ENCODE peak calls at places on chromosomes 4 and X, in eight cellular contexts. U is DND-41; R is head of caudate nucleus; W is CD4-positive, alpha-beta T cell; A is PC-3; H is fibroblast of lung; L is ACHN; S is AG09319. P is an unnamed sample.

GRCh38 chrX:136147320-136147901 is at the start of gene FHL1:
- DNase-seq in H (peak; percentile 39), R (peak; percentile 64), A (peak; percentile 40), W (peak; percentile 58), S (no peak), U (peak; percentile 63), L (peak; percentile 25), P (peak; percentile 40)

GRCh38 chrX:994780-995179 is 217.7 kb downstream of the CRLF2 start:
- DNase-seq in A (no peak), R (no peak), U (no peak), W (no peak), H (no peak), L (no peak), S (no peak), P (no peak)

GRCh38 chr4:109410776-109411175 is 22.8 kb upstream of the SEC24B start:
- DNase-seq in A (peak; percentile 17), S (no peak), U (no peak), R (no peak), H (no peak), W (no peak), L (no peak), P (no peak)

GRCh38 chr4:102637391-102637790 is 123.4 kb downstream of the MANBA start:
- DNase-seq in S (no peak), A (no peak), U (no peak), R (no peak), W (no peak), H (no peak), L (no peak), P (no peak)

GRCh38 chrX:39559229-39559628 is 538.5 kb downstream of the BCOR start:
- DNase-seq in H (no peak), S (no peak), R (no peak), U (no peak), A (peak; percentile 7), L (no peak), W (no peak), P (no peak)

GRCh38 chr4:47040828-47041227 is 9.5 kb downstream of the GABRB1 start:
- DNase-seq in R (no peak), U (no peak), A (no peak), S (no peak), W (no peak), H (no peak), L (no peak), P (no peak)

GRCh38 chr4:118981171-118981838 is 92.7 kb downstream of the SYNPO2 start:
- DNase-seq in U (no peak), W (no peak), A (no peak), H (peak; percentile 5), R (no peak), S (no peak), L (no peak), P (no peak)

GRCh38 chrX:115901241-115901640 is 269.3 kb upstream of the AGTR2 start:
- DNase-seq in A (no peak), U (no peak), H (no peak), L (no peak), R (no peak), S (no peak), W (no peak), P (no peak)

GRCh38 chr4:61541474-61541873 is 341.3 kb downstream of the ADGRL3 start:
- DNase-seq in H (no peak), U (no peak), L (no peak), A (peak; percentile 60), S (no peak), W (no peak), R (no peak), P (peak; percentile 41)

GRCh38 chrX:10554612-10555270 is 65.6 kb downstream of the MID1 start:
- DNase-seq in R (no peak), W (no peak), L (no peak), U (no peak), S (no peak), H (no peak), A (no peak), P (no peak)

GRCh38 chr4:153649572-153649991 is 34.5 kb upstream of the TLR2 start:
- DNase-seq in H (peak; percentile 28), S (no peak), A (peak; percentile 62), W (no peak), U (peak; percentile 29), R (no peak), L (peak; percentile 22), P (peak; percentile 38)

GRCh38 chr4:161714022-161714751 is 449.6 kb downstream of the FSTL5 start:
- DNase-seq in W (no peak), A (peak; percentile 77), U (no peak), H (peak; percentile 80), R (no peak), S (peak; percentile 3), L (peak; percentile 58), P (no peak)

GRCh38 chrX:13659057-13659456 is 6.1 kb downstream of the TCEANC start:
- DNase-seq in R (no peak), A (peak; percentile 43), S (peak; percentile 8), L (peak; percentile 3), H (peak; percentile 71), W (no peak), U (no peak), P (no peak)